ENCODE peak calls at places on chromosomes 1 and 21, in four cellular contexts. C is SJSA1, X is PC-9, F is left ventricle myocardium inferior. N is an unnamed sample.

GRCh38 chr1:59707216-59707615 is 107.5 kb upstream of the HOOK1 start:
- DNase-seq in C (peak; percentile 66), F (peak; percentile 39), X (no peak), N (peak; percentile 80)

GRCh38 chr1:194295690-194296089 is 1109.3 kb upstream of the B3GALT2 start:
- DNase-seq in C (no peak), F (no peak), X (no peak), N (no peak)

GRCh38 chr1:151144474-151145157 is 1.8 kb downstream of the SEMA6C start:
- DNase-seq in X (no peak), C (no peak), F (no peak), N (no peak)

GRCh38 chr1:179010671-179011070 is 15.0 kb upstream of the FAM20B start:
- DNase-seq in C (no peak), F (no peak), X (no peak), N (no peak)

GRCh38 chr1:15459771-15460719 is 3.5 kb downstream of the CELA2A start:
- DNase-seq in F (no peak), C (peak; percentile 35), X (peak; percentile 40), N (no peak)

GRCh38 chr1:114770989-114771388 is 9.5 kb downstream of the SIKE1 start:
- DNase-seq in F (no peak), C (no peak), X (no peak), N (no peak)

GRCh38 chr1:54249798-54250497 is 50.0 kb downstream of the MRPL37 start:
- DNase-seq in F (no peak), C (peak; percentile 79), X (peak; percentile 67), N (peak; percentile 57)

GRCh38 chr1:151479462-151479861 is 20.2 kb upstream of the POGZ start:
- DNase-seq in C (peak; percentile 86), F (no peak), X (no peak), N (no peak)

GRCh38 chr21:36538761-36539160 is 58.8 kb upstream of the CLDN14 start:
- DNase-seq in X (no peak), F (no peak), C (no peak), N (no peak)

GRCh38 chr21:42120056-42120903 is 49.2 kb downstream of the UMODL1 start:
- DNase-seq in X (peak; percentile 95), C (no peak), F (no peak), N (peak; percentile 41)

GRCh38 chr1:156069490-156070455 is 8.8 kb downstream of the RAB25 start:
- DNase-seq in C (no peak), X (no peak), F (no peak), N (no peak)

GRCh38 chr1:14067686-14068085 is 367.7 kb downstream of the PRDM2 start:
- DNase-seq in X (no peak), F (no peak), C (no peak), N (no peak)

GRCh38 chr1:160862151-160863061 is at the start of gene CD244:
- DNase-seq in X (peak; percentile 40), F (peak; percentile 20), C (no peak), N (no peak)

GRCh38 chr1:106055900-106056299 is 1000.6 kb upstream of the PRMT6 start:
- DNase-seq in X (no peak), F (no peak), C (no peak), N (no peak)

GRCh38 chr1:174123843-174124242 is 35.5 kb upstream of the RABGAP1L start:
- DNase-seq in F (no peak), C (no peak), X (no peak), N (no peak)

GRCh38 chr1:217687511-217687910 is 56.4 kb downstream of the SPATA17 start:
- DNase-seq in C (no peak), F (no peak), X (no peak), N (no peak)

GRCh38 chr21:33078907-33079582 is 9.1 kb downstream of the OLIG1 start:
- DNase-seq in X (peak; percentile 42), F (no peak), C (peak; percentile 28), N (peak; percentile 90)

GRCh38 chr1:246733706-246734105 is 9.5 kb downstream of the SCCPDH start:
- DNase-seq in F (no peak), X (no peak), C (no peak), N (no peak)

GRCh38 chr1:109634771-109635750 is 15.4 kb downstream of the AMPD2 start:
- DNase-seq in C (no peak), F (no peak), X (peak; percentile 30), N (no peak)

GRCh38 chr1:114651893-114652292 is 18.0 kb downstream of the DENND2C start:
- DNase-seq in C (no peak), F (no peak), X (no peak), N (no peak)

GRCh38 chr1:93525431-93525830 is 77.5 kb downstream of the FNBP1L start:
- DNase-seq in F (no peak), C (no peak), X (no peak), N (no peak)

GRCh38 chr1:33043267-33044090 is 6.8 kb upstream of the AK2 start:
- DNase-seq in C (no peak), F (no peak), X (no peak), N (no peak)

GRCh38 chr1:59976194-59977074 is 49.9 kb upstream of the CYP2J2 start:
- DNase-seq in F (peak; percentile 64), C (peak; percentile 61), X (no peak), N (peak; percentile 75)

GRCh38 chr1:102970496-102971078 is 137.7 kb downstream of the COL11A1 start:
- DNase-seq in C (peak; percentile 42), F (no peak), X (peak; percentile 62), N (no peak)

GRCh38 chr1:231039161-231040018 is 664 bp downstream of the FAM89A start:
- DNase-seq in X (no peak), F (peak; percentile 20), C (peak; percentile 55), N (peak; percentile 80)

GRCh38 chr1:11281518-11282331 is 8.7 kb downstream of the UBIAD1 start:
- DNase-seq in X (no peak), F (no peak), C (peak; percentile 58), N (no peak)

GRCh38 chr21:20020032-20020431 is 978.2 kb upstream of the NCAM2 start:
- DNase-seq in X (no peak), F (no peak), C (no peak), N (no peak)

GRCh38 chr21:20013851-20014250 is 984.4 kb upstream of the NCAM2 start:
- DNase-seq in F (no peak), C (no peak), X (no peak), N (no peak)

GRCh38 chr21:20010691-20011200 is 987.5 kb upstream of the NCAM2 start:
- DNase-seq in X (no peak), C (no peak), F (no peak), N (no peak)

GRCh38 chr21:20016431-20017005 is 981.7 kb upstream of the NCAM2 start:
- DNase-seq in X (no peak), C (no peak), F (no peak), N (no peak)
- H3K9me3 ChIP-seq in X (no peaks in the 10 kb centered on the region), C (no peaks in the 10 kb centered on the region), F (peaks cover 5% of the 10 kb centered on the region), N (no peaks in the 10 kb centered on the region)

DNA sequence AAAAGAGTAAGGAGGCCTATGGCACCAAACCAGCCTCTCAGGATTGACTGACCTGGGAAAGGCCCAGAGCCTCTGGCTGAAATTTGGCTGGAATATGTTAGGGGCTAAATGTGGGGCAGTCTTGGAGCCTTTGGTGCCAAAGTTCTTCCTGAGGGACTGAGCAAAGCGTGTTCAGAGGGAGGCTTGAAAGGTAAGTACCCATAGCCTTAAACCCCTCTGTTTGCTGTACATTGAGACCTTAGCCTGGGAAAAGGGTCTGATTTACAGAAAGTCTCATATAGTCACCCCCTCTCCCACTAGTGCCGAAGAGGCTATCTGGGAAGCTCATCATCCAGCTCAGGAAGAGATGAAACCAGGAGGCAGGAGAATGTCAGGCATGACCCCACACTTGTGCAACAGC is at the start of gene LCE4A:
- DNase-seq in X (no peak), C (no peak), F (no peak), N (no peak)
- H3K9me3 ChIP-seq in X (no peaks in the 10 kb centered on the region), C (no peaks in the 10 kb centered on the region), F (peaks cover 15% of the 10 kb centered on the region), N (no peaks in the 10 kb centered on the region)

GRCh38 chr21:7947422-7947821 is 2574.0 kb upstream of the TPTE start:
- DNase-seq in X (no peak), C (no peak), F (no peak), N (no peak)

GRCh38 chr21:7952648-7953047 is 2568.7 kb upstream of the TPTE start:
- DNase-seq in F (no peak), C (no peak), X (no peak), N (no peak)

GRCh38 chr21:7953058-7953457 is 2568.3 kb upstream of the TPTE start:
- DNase-seq in X (no peak), C (no peak), F (no peak), N (no peak)

GRCh38 chr21:7957713-7958064 is 2563.7 kb upstream of the TPTE start:
- DNase-seq in F (no peak), X (no peak), C (no peak), N (no peak)

DNA sequence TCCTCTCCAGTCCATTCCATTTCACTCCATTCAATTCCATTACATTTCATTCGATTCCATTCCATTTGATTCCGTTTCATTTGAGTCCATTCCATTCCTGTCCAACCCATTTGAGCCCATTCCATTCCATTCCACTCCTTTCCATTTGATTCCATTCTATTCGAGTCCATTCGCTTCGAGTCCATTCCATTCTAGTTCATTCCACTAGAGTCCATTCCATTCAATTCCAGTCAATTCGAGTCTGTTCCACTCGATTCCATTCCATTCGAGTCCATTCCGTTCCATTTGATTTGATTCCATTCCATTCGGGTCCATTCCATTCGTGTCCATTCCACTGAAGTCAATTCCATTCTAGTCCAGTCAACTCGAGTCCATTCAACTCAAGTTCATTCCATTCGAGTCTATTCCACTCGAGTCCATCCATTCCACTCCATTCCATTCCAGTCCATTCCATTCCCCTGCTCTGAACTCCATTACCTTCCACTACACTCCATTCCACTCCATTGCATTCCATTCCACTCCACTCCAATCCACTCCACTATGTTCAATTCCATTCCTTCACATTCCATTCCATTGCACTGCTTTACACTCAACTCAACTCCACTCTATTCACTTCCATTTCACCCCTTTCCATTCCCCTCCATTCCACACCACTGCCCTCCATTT is 2569.4 kb upstream of the TPTE start:
- DNase-seq in F (no peak), X (no peak), C (no peak), N (no peak)
- H3K9me3 ChIP-seq in F (no peaks in the 10 kb centered on the region), X (peaks cover 60% of the 10 kb centered on the region), C (peaks cover 56% of the 10 kb centered on the region), N (peaks cover 97% of the 10 kb centered on the region)

DNA sequence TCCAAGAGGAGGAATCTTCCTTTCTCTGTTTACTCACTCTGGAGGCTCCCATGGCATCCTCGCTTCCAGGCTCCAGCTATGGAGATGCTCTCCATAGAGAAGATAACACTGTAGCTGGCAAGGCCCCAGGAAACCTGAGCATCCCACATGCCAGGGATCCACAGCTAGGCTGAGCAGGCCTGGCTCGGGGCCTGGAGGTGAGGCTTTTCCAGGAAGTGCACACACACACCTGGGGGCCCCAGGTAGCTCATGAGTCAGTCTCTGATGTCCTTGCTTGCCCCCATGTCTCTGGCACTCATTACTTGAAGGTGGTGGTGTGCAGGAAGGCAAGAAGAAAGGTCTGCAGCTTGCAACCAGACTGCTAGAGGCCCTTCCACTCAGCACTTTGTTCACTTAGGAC is 5.5 kb upstream of the LCE5A start:
- DNase-seq in F (no peak), X (no peak), C (no peak), N (no peak)
- H3K9me3 ChIP-seq in F (no peaks in the 10 kb centered on the region), X (no peaks in the 10 kb centered on the region), C (no peaks in the 10 kb centered on the region), N (no peaks in the 10 kb centered on the region)

DNA sequence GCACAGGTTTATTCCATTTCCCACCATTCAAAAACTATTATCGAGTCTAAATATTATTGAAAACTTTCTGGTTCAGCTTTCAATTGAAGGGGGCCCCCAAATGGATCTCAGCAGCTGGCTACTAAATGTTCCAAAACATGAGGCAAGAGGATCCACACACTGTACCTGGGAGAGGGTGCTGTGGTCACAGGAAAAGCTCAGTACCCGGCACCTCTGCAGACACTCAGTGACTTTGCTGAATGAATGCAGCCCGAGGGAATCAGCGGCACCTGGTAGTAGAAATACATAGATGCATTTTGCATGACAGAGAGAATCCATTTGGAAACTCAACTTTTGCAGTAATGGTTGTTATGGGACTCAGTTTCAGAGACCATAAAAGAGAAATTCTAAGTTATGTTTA is 89.3 kb downstream of the PCP4 start:
- DNase-seq in F (no peak), C (no peak), X (no peak), N (no peak)
- H3K9me3 ChIP-seq in F (peaks cover 27% of the 10 kb centered on the region), C (peaks cover 3% of the 10 kb centered on the region), X (no peaks in the 10 kb centered on the region), N (peaks cover 12% of the 10 kb centered on the region)

N was measured in kidney.